ENCODE peak calls at places on chromosomes 4 and X, in ten cellular contexts. H is cardiac muscle cell, J is left ventricle myocardium inferior, W is PC-9, N is colonic mucosa, R is K562, P is uterus, K is ovary, I is psoas muscle, F is upper lobe of right lung. L is an unnamed sample. For H3K27me3, the result is how much of the 10 kb centered on the place peaks cover.

GRCh38 chr4:183320211-183321068 is at the start of gene CLDN22:
- DNase-seq in K (no peak), F (no peak), I (no peak), H (no peak), P (no peak), W (no peak), R (no peak), N (no peak), J (no peak), L (no peak)

GRCh38 chr4:139552506-139552905 is 3.5 kb downstream of the SETD7 start:
- DNase-seq in K (no peak), I (no peak), J (no peak), H (peak), W (no peak), N (no peak), P (no peak), R (no peak), F (no peak), L (no peak)

GRCh38 chrX:78957049-78957767 is 12.0 kb downstream of the P2RY10 start:
- DNase-seq in N (no peak), P (no peak), F (no peak), J (no peak), I (no peak), K (no peak), R (no peak), W (no peak), H (no peak), L (no peak)

GRCh38 chr4:156193116-156193515 is 239.4 kb upstream of the CTSO start:
- DNase-seq in P (no peak), N (no peak), R (no peak), I (no peak), J (no peak), W (no peak), H (no peak), K (no peak), F (no peak), L (no peak)

GRCh38 chrX:118698516-118699247 is 28.7 kb upstream of the IL13RA1 start:
- DNase-seq in R (no peak), K (no peak), F (no peak), I (no peak), J (no peak), W (no peak), N (no peak), H (no peak), P (no peak), L (peak)

GRCh38 chrX:23344208-23344903 is 9.7 kb downstream of the PTCHD1 start:
- DNase-seq in P (no peak), R (no peak), I (no peak), H (no peak), J (no peak), F (no peak), W (no peak), K (no peak), N (no peak), L (peak)

GRCh38 chrX:105700316-105700715 is 122.0 kb upstream of the NRK start:
- DNase-seq in J (no peak), P (no peak), K (no peak), H (no peak), I (no peak), W (no peak), N (no peak), R (no peak), F (no peak), L (no peak)

GRCh38 chrX:109475174-109475891 is 6.6 kb downstream of the GUCY2F start:
- DNase-seq in J (peak), W (no peak), N (peak), F (peak), P (peak), R (peak), K (peak), H (peak), I (no peak), L (peak)

GRCh38 chrX:29797156-29797555 is 418.2 kb upstream of the MAGEB2 start:
- DNase-seq in N (no peak), I (no peak), K (no peak), R (no peak), P (no peak), F (no peak), H (no peak), J (no peak), W (no peak), L (no peak)

GRCh38 chr4:136634121-136634520 is 898.2 kb downstream of the PCDH18 start:
- DNase-seq in J (no peak), I (no peak), F (no peak), K (no peak), P (no peak), N (no peak), W (no peak), H (no peak), R (no peak), L (no peak)

GRCh38 chr4:55444822-55445221 is 49.1 kb downstream of the TMEM165 start:
- DNase-seq in P (no peak), I (no peak), W (no peak), N (no peak), K (no peak), H (peak), R (no peak), F (no peak), J (no peak), L (peak)

GRCh38 chr4:151540728-151541437 is 131.9 kb downstream of the FHIP1A start:
- DNase-seq in H (no peak), P (peak), J (no peak), N (peak), F (no peak), K (no peak), W (peak), I (no peak), R (no peak), L (peak)

GRCh38 chr4:113060853-113061252 is 11.4 kb downstream of the ANK2 start:
- DNase-seq in P (no peak), W (no peak), H (no peak), F (no peak), R (no peak), N (no peak), K (no peak), I (no peak), J (no peak), L (no peak)

GRCh38 chr4:185532327-185532726 is 3.0 kb downstream of the PDLIM3 start:
- DNase-seq in K (no peak), H (no peak), F (no peak), P (no peak), W (no peak), R (no peak), I (no peak), N (no peak), J (no peak), L (no peak)

GRCh38 chr4:164779811-164780216 is 25.9 kb downstream of the SMIM31 start:
- DNase-seq in H (peak), J (no peak), W (no peak), R (peak), K (no peak), I (no peak), N (peak), F (no peak), P (no peak), L (peak)

GRCh38 chrX:100408643-100409315 is 1.3 kb downstream of the PCDH19 start:
- DNase-seq in F (no peak), R (no peak), W (no peak), K (no peak), I (peak), P (no peak), N (no peak), J (no peak), H (peak), L (no peak)

GRCh38 chr4:38075370-38076152 is 115.4 kb downstream of the PTTG2 start:
- DNase-seq in H (no peak), J (no peak), F (no peak), W (peak), I (no peak), K (no peak), N (peak), P (no peak), R (no peak), L (peak)

GRCh38 chr4:56465599-56466295 is 1.7 kb upstream of the SRP72 start:
- DNase-seq in W (peak), R (no peak), K (no peak), J (no peak), H (no peak), F (no peak), N (no peak), P (no peak), I (no peak), L (peak)

GRCh38 chr4:15779336-15779735 is 1.2 kb downstream of the CD38 start:
- DNase-seq in W (no peak), N (peak), J (peak), H (peak), I (peak), R (no peak), F (peak), P (peak), K (peak), L (peak)

GRCh38 chrX:23773601-23774175 is 9.3 kb upstream of the SAT1 start:
- DNase-seq in F (no peak), I (no peak), H (no peak), P (no peak), N (no peak), K (no peak), W (no peak), J (no peak), R (no peak), L (no peak)

GRCh38 chr4:147617841-147618421 is 734 bp downstream of the TMEM184C start:
- DNase-seq in W (no peak), R (no peak), F (no peak), H (no peak), N (no peak), J (no peak), P (no peak), I (no peak), K (no peak), L (no peak)

GRCh38 chr4:8082517-8083055 is 76.0 kb downstream of the ABLIM2 start:
- DNase-seq in F (no peak), P (no peak), W (no peak), K (no peak), R (no peak), I (peak), H (no peak), J (no peak), N (no peak), L (no peak)

GRCh38 chr4:110597582-110597981 is 25.3 kb downstream of the PITX2 start:
- DNase-seq in N (no peak), J (no peak), P (no peak), F (no peak), H (no peak), R (no peak), W (no peak), I (no peak), K (no peak), L (no peak)

GRCh38 chr4:113290666-113291065 is 241.2 kb downstream of the ANK2 start:
- DNase-seq in P (no peak), W (no peak), R (no peak), F (no peak), J (no peak), I (no peak), K (no peak), H (no peak), N (no peak), L (no peak)

GRCh38 chr4:3766791-3767561 is 791 bp downstream of the ADRA2C start:
- DNase-seq in F (no peak), I (no peak), H (peak), J (no peak), N (no peak), K (peak), W (no peak), P (peak), R (no peak), L (no peak)

GRCh38 chrX:142873214-142873613 is 152.5 kb upstream of the SPANXN4 start:
- DNase-seq in H (no peak), P (no peak), I (no peak), W (no peak), K (no peak), R (no peak), J (no peak), F (no peak), N (no peak), L (peak)

GRCh38 chr4:85491527-85491926 is 16.6 kb downstream of the ARHGAP24 start:
- DNase-seq in P (no peak), N (no peak), F (no peak), W (no peak), I (no peak), K (no peak), R (no peak), H (peak), J (no peak), L (no peak)
- H3K4me3 ChIP-seq in P (no peak), N (no peak), F (no peak), W (no peak), I (no peak), K (no peak), R (no peak), H (no peak), J (no peak), L (no peak)

DNA sequence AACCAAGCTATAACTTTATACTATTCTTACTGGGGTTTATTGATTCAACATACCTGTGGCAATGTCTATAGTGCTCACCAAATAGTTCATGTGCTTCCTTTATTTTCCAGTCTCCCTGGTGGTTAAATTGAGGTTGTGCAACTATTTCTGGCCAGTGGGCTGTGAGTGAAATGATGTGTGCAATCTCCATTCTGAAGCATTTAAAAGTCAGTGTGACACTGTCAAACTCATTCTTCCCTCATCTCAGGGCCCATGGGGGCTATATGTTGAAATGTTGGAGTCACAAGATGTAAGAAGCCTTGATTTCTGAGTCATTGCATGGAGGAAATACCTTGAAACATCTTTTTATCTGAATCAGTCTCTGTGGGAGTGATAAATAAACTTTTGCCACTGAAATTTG is 414.3 kb upstream of the RPS6KA3 start:
- DNase-seq in I (no peak), N (no peak), J (no peak), H (no peak), R (no peak), W (no peak), P (no peak), F (no peak), K (no peak), L (peak)
- TF ChIP-seq CTCF in I (no peak), N (no peak), J (no peak), H (no peak), R (no peak), W (no peak), P (no peak), F (no peak), K (no peak), L (no peak)

GRCh38 chrX:97524340-97524739 is 640.6 kb downstream of the RPA4 start:
- DNase-seq in J (no peak), K (no peak), H (no peak), I (no peak), W (no peak), N (no peak), R (no peak), P (no peak), F (no peak), L (peak)
- H3K27me3 ChIP-seq in J (under half), K (under half), H (under half), I (under half), W (under half), N (under half), R (under half), P (under half), F (under half), L (under half)

GRCh38 chrX:134171661-134172587 is 65.1 kb upstream of the CCDC160 start:
- DNase-seq in K (peak), I (peak), P (no peak), H (peak), W (no peak), N (no peak), F (peak), J (peak), R (no peak), L (no peak)
- H3K4me3 ChIP-seq in K (peak), I (peak), P (peak), H (peak), W (no peak), N (peak), F (peak), J (peak), R (no peak), L (peak)

DNA sequence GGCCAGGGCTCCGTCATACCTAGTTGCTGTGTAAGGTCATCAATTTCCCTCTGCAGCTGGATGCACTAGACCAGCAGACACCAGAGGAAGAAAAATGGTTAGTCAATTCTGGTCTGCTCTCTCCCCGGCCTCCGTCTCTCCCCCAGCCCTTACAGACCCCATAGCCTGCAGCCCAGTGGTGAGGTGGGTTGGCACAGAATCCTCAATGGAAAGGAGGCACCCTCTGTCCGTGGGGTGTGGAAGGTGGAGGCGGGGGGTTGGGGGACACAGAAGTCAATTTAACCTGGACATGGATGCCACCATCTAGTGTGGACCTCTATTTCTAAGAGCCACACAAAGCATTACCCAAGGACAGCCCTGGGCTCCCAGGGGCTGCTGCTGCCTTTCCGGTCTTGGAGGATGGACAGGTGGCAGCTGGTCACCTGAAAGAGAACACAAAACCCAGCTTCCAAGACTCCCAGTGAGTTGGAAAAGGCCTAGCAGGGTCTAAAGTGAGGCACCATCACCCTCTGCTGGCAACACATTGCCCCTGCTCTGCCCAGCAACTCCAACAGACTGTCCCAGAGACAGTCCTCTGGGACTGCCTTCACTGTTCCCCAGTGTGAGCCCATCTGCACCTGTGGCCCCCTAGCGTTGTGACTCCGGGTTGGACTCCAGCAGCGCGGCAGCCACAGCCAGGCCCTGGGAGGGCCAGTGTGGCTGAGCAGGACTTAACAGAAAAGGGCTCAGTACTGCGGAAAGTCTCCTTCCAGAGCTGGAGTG is 40.1 kb upstream of the NHSL2 start:
- DNase-seq in P (no peak), I (no peak), N (no peak), R (no peak), F (no peak), K (no peak), W (no peak), H (peak), J (no peak), L (no peak)
- TF ChIP-seq CTCF in P (no peak), I (no peak), N (no peak), R (peak), F (no peak), K (no peak), W (no peak), H (peak), J (no peak), L (peak)

DNA sequence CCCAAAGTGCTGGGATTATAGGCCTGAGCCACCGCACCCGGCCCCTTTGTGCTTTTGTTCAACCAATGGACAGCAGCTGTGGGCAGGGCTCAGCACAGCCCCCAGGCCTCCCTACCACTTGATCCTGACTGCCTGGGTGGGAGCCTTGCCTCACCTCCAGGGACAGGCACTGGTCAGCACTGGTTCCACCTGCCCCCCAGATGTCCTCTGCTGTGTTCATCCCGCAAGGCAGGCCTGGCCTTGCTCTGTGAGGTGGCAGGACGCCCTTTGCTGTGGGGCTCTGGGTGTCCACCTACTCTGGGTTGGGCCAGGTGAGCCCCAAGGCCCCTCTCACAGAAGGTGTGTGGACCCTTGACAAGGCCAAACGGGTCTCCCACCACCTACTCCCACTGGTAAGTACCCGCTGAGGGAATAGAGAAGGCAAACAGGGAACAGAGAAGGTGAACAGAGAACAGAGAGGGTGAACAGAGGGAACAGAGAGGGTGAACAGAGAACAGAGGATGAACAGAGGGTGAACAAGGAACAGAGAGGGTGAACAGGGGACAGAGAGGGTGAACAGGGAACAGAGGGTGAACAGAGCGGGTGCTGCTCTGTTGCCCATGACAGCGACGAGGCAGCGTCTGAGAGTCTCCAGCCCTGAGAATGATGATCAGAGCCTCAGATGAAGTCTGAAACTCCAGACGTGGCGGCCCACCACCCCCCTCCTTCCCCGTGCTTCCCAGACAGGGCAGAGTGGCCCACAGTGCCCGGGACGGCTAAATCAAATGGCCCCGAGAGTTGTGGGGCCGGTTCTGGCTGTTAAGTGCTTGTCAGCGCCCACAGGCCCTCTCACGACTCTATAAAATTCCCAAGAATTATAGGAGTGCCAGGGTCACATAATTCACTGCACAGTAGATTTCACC is 55.0 kb upstream of the NKX1-1 start:
- DNase-seq in R (no peak), F (peak), W (no peak), K (peak), N (no peak), P (peak), J (no peak), H (no peak), I (no peak), L (no peak)
- H3K27me3 ChIP-seq in R (under half), F (half or more), W (half or more), K (under half), N (under half), P (under half), J (half or more), H (under half), I (under half), L (under half)